ENCODE peak calls at places on chromosomes 11 and 22, in nine cellular contexts. O is naive thymus-derived CD4-positive, alpha-beta T cell; L is OCI-LY7; R is mammary epithelial cell; I is brain microvascular endothelial cell; U is GM23338; F is thyroid gland; E is cardiac muscle cell; D is DND-41. W is an unnamed sample.
A peak's percentile ranks its signal among the peaks of the same experiment; 100 is the strongest.

GRCh38 chr11:19683141-19683805 is 29.4 kb upstream of the NAV2 start:
- DNase-seq in O (no peak), F (peak; percentile 51), D (no peak), E (no peak), U (no peak), L (no peak), R (no peak), I (no peak), W (no peak)

GRCh38 chr11:73999581-74000306 is 9.1 kb downstream of the UCP3 start:
- DNase-seq in U (no peak), I (no peak), F (peak; percentile 41), O (no peak), E (no peak), L (peak; percentile 90), D (no peak), R (no peak), W (no peak)

GRCh38 chr11:120586072-120586471 is 74.5 kb downstream of the GRIK4 start:
- DNase-seq in D (no peak), F (no peak), O (no peak), R (no peak), E (no peak), U (no peak), I (no peak), L (no peak), W (no peak)

GRCh38 chr11:128238521-128239222 is 348.7 kb downstream of the ETS1 start:
- DNase-seq in E (no peak), U (no peak), I (no peak), R (no peak), D (no peak), L (no peak), O (peak; percentile 8), F (no peak), W (no peak)

GRCh38 chr11:123020968-123021367 is 39.3 kb upstream of the BSX start:
- DNase-seq in D (peak; percentile 32), O (peak; percentile 50), I (peak; percentile 49), E (peak; percentile 73), F (peak; percentile 13), R (peak; percentile 20), U (peak; percentile 88), L (peak; percentile 62), W (peak; percentile 44)

GRCh38 chr11:113114452-113115027 is 153.3 kb downstream of the NCAM1 start:
- DNase-seq in D (peak; percentile 9), L (peak; percentile 9), I (peak; percentile 31), U (peak; percentile 67), R (peak; percentile 49), O (no peak), F (peak; percentile 66), E (peak; percentile 76), W (peak; percentile 22)

GRCh38 chr11:75147875-75148263 is 3.0 kb upstream of the SLCO2B1 start:
- DNase-seq in L (no peak), D (no peak), F (no peak), U (no peak), O (no peak), R (no peak), E (no peak), I (no peak), W (no peak)

GRCh38 chr11:68504432-68505066 is 44.0 kb downstream of the PPP6R3 start:
- DNase-seq in U (no peak), F (no peak), I (no peak), D (no peak), R (no peak), O (no peak), E (no peak), L (no peak), W (no peak)

DNA sequence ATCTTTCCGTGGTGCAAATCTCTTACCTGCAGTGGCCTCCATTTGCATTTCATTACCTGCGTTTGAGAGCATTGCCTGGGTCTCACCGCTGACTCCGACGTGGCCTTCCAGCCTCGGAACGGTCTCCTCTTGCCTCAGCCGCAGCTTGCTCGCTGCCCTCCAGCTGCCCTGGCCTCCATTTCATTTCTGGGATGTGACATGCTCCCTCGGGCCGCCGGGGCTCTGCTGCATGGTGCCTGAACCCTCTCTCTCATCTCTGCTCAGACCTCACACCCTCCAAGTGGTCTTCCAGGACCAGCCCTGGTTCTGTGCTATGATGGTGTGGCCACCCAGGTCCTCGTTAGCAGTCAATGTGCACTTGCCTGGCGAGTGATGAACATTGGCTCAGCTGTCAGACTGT is 229.2 kb downstream of the TBC1D22A start:
- DNase-seq in O (no peak), R (no peak), D (no peak), F (no peak), I (no peak), U (no peak), L (no peak), E (no peak), W (no peak)
- H3K4me3 ChIP-seq in O (no peak overlapping the region), R (no peak overlapping the region), D (no peak overlapping the region), F (no peak overlapping the region), I (no peak overlapping the region), U (no peak overlapping the region), L (no peak overlapping the region), E (no peak overlapping the region), W (no peak overlapping the region)

GRCh38 chr11:404551-405264 is 10.1 kb downstream of the SIGIRR start:
- DNase-seq in L (no peak), D (no peak), I (no peak), R (no peak), O (no peak), U (no peak), F (no peak), E (no peak), W (no peak)

GRCh38 chr11:403761-404431 is 9.9 kb downstream of the PKP3 start:
- DNase-seq in I (no peak), E (no peak), D (no peak), O (no peak), R (no peak), L (no peak), F (no peak), U (no peak), W (no peak)

GRCh38 chr11:406796-407650 is 7.8 kb downstream of the SIGIRR start:
- DNase-seq in U (peak; percentile 96), I (peak; percentile 71), O (peak; percentile 92), E (peak; percentile 84), F (peak; percentile 59), L (peak; percentile 94), R (peak; percentile 81), D (peak; percentile 97), W (peak; percentile 93)

GRCh38 chr11:405976-406795 is 8.6 kb downstream of the SIGIRR start:
- DNase-seq in O (no peak), R (no peak), L (no peak), U (no peak), I (no peak), E (no peak), D (no peak), F (no peak), W (no peak)

GRCh38 chr11:405323-405975 is 9.3 kb downstream of the SIGIRR start:
- DNase-seq in I (no peak), L (no peak), E (no peak), U (no peak), O (no peak), D (no peak), F (peak; percentile 36), R (no peak), W (no peak)
- H3K4me3 ChIP-seq in I (no peak overlapping the region), L (no peak overlapping the region), E (no peak overlapping the region), U (no peak overlapping the region), O (no peak overlapping the region), D (no peak overlapping the region), F (no peak overlapping the region), R (no peak overlapping the region), W (no peak overlapping the region)

GRCh38 chr22:30752771-30753170 is 58.1 kb downstream of the OSBP2 start:
- DNase-seq in F (no peak), O (no peak), E (peak; percentile 17), D (no peak), I (no peak), L (no peak), U (no peak), R (no peak), W (no peak)

GRCh38 chr22:30753701-30754100 is 59.0 kb downstream of the OSBP2 start:
- DNase-seq in L (no peak), U (no peak), O (no peak), E (no peak), D (no peak), F (no peak), I (no peak), R (no peak), W (no peak)

GRCh38 chr22:30755760-30756124 is 61.1 kb downstream of the OSBP2 start:
- DNase-seq in F (no peak), O (no peak), U (no peak), L (no peak), D (no peak), I (no peak), R (no peak), E (no peak), W (no peak)

GRCh38 chr22:30754521-30754920 is 59.8 kb downstream of the OSBP2 start:
- DNase-seq in F (no peak), I (no peak), O (no peak), R (no peak), D (no peak), E (no peak), U (no peak), L (no peak), W (no peak)

DNA sequence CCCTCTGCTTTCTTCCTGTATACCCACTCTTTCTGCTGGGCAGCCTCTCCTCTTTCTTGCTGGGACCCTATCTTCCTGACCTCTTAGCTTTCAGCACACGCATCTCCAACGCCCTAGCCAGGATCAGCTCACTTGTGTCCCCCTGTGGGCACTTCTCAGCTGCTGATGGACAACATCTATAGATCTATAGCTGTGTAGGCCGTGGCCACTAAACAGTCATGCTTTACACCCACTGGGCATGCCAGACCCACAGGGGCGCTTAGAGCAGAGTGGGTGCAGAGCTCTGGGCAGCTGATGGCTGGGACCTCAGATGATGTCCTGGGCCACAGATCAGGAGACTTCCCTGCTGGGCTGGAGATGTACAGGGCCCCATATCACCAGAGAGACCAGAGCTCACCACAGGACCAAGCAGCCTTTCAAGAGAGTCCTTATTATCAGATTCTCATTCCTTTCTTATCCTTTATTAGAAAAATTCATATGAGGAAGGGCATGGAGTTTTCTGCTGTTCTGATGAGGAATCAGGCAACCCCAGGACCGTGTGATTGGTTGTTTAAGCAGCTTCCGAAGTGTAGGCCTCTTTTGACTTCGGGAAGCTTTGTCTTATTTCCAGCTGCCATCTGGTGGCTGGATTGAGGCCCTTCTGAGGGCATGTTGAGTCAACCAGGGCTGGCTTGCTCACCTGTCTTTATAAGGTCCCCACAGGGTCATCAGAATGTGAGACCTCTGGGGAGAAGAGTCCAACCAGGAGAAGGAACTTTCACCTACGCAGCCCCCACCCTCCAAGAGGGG is 60.5 kb downstream of the OSBP2 start:
- DNase-seq in D (peak; percentile 18), U (peak; percentile 92), O (peak; percentile 39), F (peak; percentile 35), R (peak; percentile 65), L (peak; percentile 38), E (peak; percentile 75), I (peak; percentile 64), W (peak; percentile 47)
- H3K4me3 ChIP-seq in D (no peak overlapping the region), U (no peak overlapping the region), O (no peak overlapping the region), F (no peak overlapping the region), R (no peak overlapping the region), L (no peak overlapping the region), E (no peak overlapping the region), I (no peak overlapping the region), W (no peak overlapping the region)

GRCh38 chr11:8914661-8915018 is 3.7 kb downstream of the AKIP1 start:
- DNase-seq in U (no peak), I (no peak), R (no peak), O (no peak), F (no peak), L (no peak), D (no peak), E (no peak), W (no peak)

GRCh38 chr11:8913961-8914660 is 3.1 kb downstream of the AKIP1 start:
- DNase-seq in E (peak; percentile 59), R (peak; percentile 39), U (peak; percentile 78), O (peak; percentile 53), D (peak; percentile 68), L (peak; percentile 70), I (peak; percentile 36), F (peak; percentile 45), W (peak; percentile 42)

GRCh38 chr11:8922691-8923090 is 10.1 kb downstream of the C11orf16 start:
- DNase-seq in L (no peak), I (no peak), D (no peak), R (no peak), U (no peak), O (no peak), F (no peak), E (no peak), W (no peak)

GRCh38 chr11:8917157-8917820 is 6.3 kb downstream of the AKIP1 start:
- DNase-seq in U (peak; percentile 77), O (no peak), R (peak; percentile 41), I (peak; percentile 75), F (peak; percentile 74), D (no peak), L (no peak), E (peak; percentile 56), W (no peak)
- H3K4me3 ChIP-seq in U (no peak overlapping the region), O (no peak overlapping the region), R (no peak overlapping the region), I (no peak overlapping the region), F (no peak overlapping the region), D (no peak overlapping the region), L (no peak overlapping the region), E (no peak overlapping the region), W (no peak overlapping the region)

W was measured in Jurkat, Clone E6-1.